ENCODE peak calls at places on chromosomes 5 and 9, in ten cellular contexts. F is cardiac muscle cell; R is ascending aorta; P is CD4-positive, alpha-beta memory T cell; S is psoas muscle; U is fibroblast of lung; B is sigmoid colon; J is iPS DF 6.9; V is foreskin keratinocyte; M is testis. T is an unnamed sample. For H3K4me1, the result is how much of the 10 kb centered on the place peaks cover.

GRCh38 chr5:100846722-100847121 is 56.4 kb downstream of the ST8SIA4 start:
- DNase-seq in F (peak), R (no peak), P (no peak), S (no peak), U (peak), B (no peak), J (no peak), V (no peak), M (no peak), T (no peak)

GRCh38 chr5:2205185-2205585 is 322.5 kb upstream of the IRX4 start:
- DNase-seq in F (no peak), R (no peak), P (no peak), S (no peak), U (no peak), B (no peak), J (no peak), V (no peak), M (no peak), T (no peak)

GRCh38 chr5:149380466-149381121 is 1.5 kb upstream of the IL17B start:
- DNase-seq in F (no peak), R (peak), P (no peak), S (no peak), U (no peak), B (peak), J (no peak), V (no peak), M (peak), T (peak)

GRCh38 chr9:91771027-91771426 is 179.0 kb downstream of the ROR2 start:
- DNase-seq in F (peak), R (no peak), P (no peak), S (no peak), U (peak), B (peak), J (no peak), V (peak), M (peak), T (peak)

GRCh38 chr5:179699640-179700298 is 1.0 kb downstream of the CANX start:
- DNase-seq in F (peak), R (no peak), P (peak), S (no peak), U (peak), B (no peak), J (no peak), V (peak), M (peak), T (no peak)

GRCh38 chr9:136404801-136405136 is 4.8 kb upstream of the SNAPC4 start:
- DNase-seq in F (no peak), R (no peak), P (no peak), S (no peak), U (no peak), B (no peak), J (no peak), V (no peak), M (no peak), T (no peak)

GRCh38 chr9:22307013-22307711 is 139.5 kb upstream of the DMRTA1 start:
- DNase-seq in F (peak), R (no peak), P (no peak), S (no peak), U (peak), B (no peak), J (peak), V (peak), M (peak), T (no peak)

GRCh38 chr5:67639311-67639710 is 442.7 kb upstream of the CD180 start:
- DNase-seq in F (no peak), R (no peak), P (no peak), S (peak), U (no peak), B (peak), J (no peak), V (no peak), M (peak), T (no peak)

GRCh38 chr9:134344068-134344820 is 18.0 kb downstream of the RXRA start:
- DNase-seq in F (peak), R (no peak), P (no peak), S (no peak), U (no peak), B (peak), J (no peak), V (no peak), M (no peak), T (peak)

GRCh38 chr9:38651400-38652042 is 31.1 kb upstream of the ANKRD18A start:
- DNase-seq in F (no peak), R (no peak), P (no peak), S (no peak), U (no peak), B (no peak), J (no peak), V (no peak), M (no peak), T (no peak)

GRCh38 chr9:77807295-77807694 is 159.2 kb upstream of the GNA14 start:
- DNase-seq in F (peak), R (no peak), P (no peak), S (no peak), U (peak), B (no peak), J (no peak), V (peak), M (no peak), T (no peak)

GRCh38 chr5:123809594-123810172 is 297.7 kb downstream of the CSNK1G3 start:
- DNase-seq in F (no peak), R (no peak), P (no peak), S (no peak), U (no peak), B (no peak), J (no peak), V (no peak), M (no peak), T (no peak)

GRCh38 chr5:147727200-147727599 is 55.3 kb downstream of the JAKMIP2 start:
- DNase-seq in F (no peak), R (no peak), P (no peak), S (no peak), U (peak), B (no peak), J (no peak), V (no peak), M (no peak), T (no peak)
- H3K27ac ChIP-seq in F (no peak), R (no peak), P (no peak), S (no peak), U (no peak), B (no peak), J (no peak), V (no peak), M (no peak), T (no peak)

GRCh38 chr9:129501771-129502324 is 119.1 kb downstream of the C9orf50 start:
- DNase-seq in F (no peak), R (no peak), P (no peak), S (peak), U (no peak), B (peak), J (no peak), V (no peak), M (no peak), T (no peak)

GRCh38 chr9:129498451-129499376 is 122.2 kb downstream of the C9orf50 start:
- DNase-seq in F (no peak), R (no peak), P (no peak), S (peak), U (no peak), B (no peak), J (no peak), V (no peak), M (no peak), T (no peak)

GRCh38 chr9:129497837-129498450 is 123.0 kb downstream of the C9orf50 start:
- DNase-seq in F (no peak), R (no peak), P (no peak), S (peak), U (no peak), B (peak), J (no peak), V (no peak), M (peak), T (peak)

GRCh38 chr9:129500166-129500862 is 120.6 kb downstream of the C9orf50 start:
- DNase-seq in F (peak), R (no peak), P (no peak), S (peak), U (no peak), B (peak), J (no peak), V (no peak), M (peak), T (peak)

DNA sequence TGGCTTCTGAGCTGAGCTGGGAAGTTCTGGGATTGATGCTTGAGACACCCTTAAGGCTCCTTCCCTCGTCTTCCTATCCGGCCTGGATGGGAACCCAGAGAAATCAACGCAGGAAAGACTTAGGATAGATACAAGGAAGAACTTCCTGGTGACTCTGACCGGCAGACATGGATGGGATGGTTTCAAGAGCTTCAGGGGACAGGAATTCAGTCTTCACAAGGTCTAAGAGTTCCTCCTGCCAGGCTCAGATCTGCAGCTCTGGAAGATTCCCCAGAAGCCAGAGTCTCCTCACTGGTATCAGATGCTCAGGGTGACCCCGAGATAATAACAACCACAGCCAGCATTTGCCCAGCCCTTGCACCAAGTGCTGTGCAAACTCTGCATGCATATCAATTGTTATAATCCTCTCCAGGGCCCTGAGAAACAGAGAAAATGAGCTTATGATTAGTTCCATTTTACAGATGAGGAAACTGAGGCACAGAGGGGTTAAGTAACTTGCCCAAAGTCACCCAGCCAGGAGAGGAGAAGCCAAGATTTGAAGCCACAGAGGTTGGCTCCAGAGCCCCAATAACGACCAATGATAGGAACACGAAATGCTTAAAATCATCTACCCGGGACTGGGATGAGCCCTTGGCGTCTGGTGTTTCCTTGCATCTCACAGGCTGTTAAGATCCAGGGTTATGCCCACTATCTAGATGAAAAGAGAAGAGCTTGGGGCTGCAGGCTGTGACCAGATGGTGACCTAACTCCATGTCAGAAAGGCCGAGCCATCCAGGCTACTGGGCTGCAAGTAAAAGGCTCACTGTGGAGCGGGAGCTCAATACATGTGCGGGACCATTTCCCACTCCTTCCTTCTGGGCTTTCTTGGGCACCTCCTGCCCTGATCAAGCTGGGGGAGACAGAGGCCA is 119.8 kb downstream of the C9orf50 start:
- DNase-seq in F (no peak), R (no peak), P (no peak), S (peak), U (no peak), B (no peak), J (no peak), V (no peak), M (no peak), T (no peak)
- H3K4me1 ChIP-seq in F (under half), R (under half), P (under half), S (under half), U (under half), B (under half), J (under half), V (under half), M (under half), T (under half)

DNA sequence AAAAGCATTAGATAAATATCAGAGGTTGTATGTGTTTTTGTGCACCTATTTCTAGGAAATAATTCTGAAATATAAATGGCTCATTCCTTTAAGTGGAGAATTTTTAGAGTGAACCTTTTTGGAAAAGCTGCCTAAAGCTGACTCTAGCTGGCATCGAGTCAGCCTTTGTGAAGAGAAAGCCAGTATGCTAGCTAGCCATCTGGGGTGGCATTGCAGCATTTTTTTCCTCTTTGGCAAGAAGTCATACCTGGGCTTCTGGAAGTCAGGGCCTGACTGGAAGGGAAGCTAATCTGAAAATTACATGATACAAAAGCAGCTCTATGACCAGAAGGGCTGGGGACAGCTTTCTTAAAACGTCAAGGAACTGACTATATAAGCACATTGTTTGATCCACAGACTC is 19.7 kb downstream of the ANP32B start:
- DNase-seq in F (no peak), R (no peak), P (no peak), S (no peak), U (no peak), B (no peak), J (no peak), V (no peak), M (no peak), T (no peak)
- H3K27ac ChIP-seq in F (no peak), R (peak), P (no peak), S (no peak), U (no peak), B (peak), J (no peak), V (no peak), M (no peak), T (no peak)

GRCh38 chr5:180806351-180807011 is 3.9 kb upstream of the MGAT1 start:
- DNase-seq in F (no peak), R (no peak), P (no peak), S (no peak), U (no peak), B (peak), J (no peak), V (no peak), M (peak), T (no peak)
- H3K4me1 ChIP-seq in F (under half), R (half or more), P (half or more), S (half or more), U (under half), B (half or more), J (under half), V (under half), M (half or more), T (under half)

T was measured in right cardiac atrium.